ENCODE peak calls at places on chromosomes 5 and 9, in seven cellular contexts. R is KG1; G is AG09319; Z is activated CD4-positive, alpha-beta T cell treated with anti-CD3 and anti-CD28 coated beads, Interleukin-2, amount 10 ng/mL, durations not matched to agents 24 days and 14 days; W is anterior cingulate cortex; U is fibroblast of lung; O is GM12865. A is an unnamed sample.

GRCh38 chr9:128920381-128921058 is at the start of gene PHYHD1:
- DNase-seq in R (no peak), G (no peak), Z (no peak), W (peak), U (peak), O (no peak), A (peak)

GRCh38 chr5:163533229-163533628 is 27.8 kb downstream of the MAT2B start:
- DNase-seq in R (no peak), G (no peak), Z (no peak), W (no peak), U (no peak), O (no peak), A (no peak)

GRCh38 chr5:31757813-31758212 is 118.9 kb downstream of the PDZD2 start:
- DNase-seq in R (no peak), G (no peak), Z (no peak), W (no peak), U (no peak), O (no peak), A (no peak)

GRCh38 chr9:127130661-127131538 is 8.5 kb upstream of the ANGPTL2 start:
- DNase-seq in R (no peak), G (peak), Z (no peak), W (peak), U (peak), O (no peak), A (peak)

GRCh38 chr5:153629027-153629426 is 138.6 kb downstream of the GRIA1 start:
- DNase-seq in R (no peak), G (peak), Z (no peak), W (peak), U (peak), O (no peak), A (no peak)

GRCh38 chr5:79235222-79235577 is 731 bp upstream of the JMY start:
- DNase-seq in R (no peak), G (peak), Z (no peak), W (no peak), U (no peak), O (peak), A (no peak)

GRCh38 chr9:125295642-125296041 is 34.0 kb downstream of the GAPVD1 start:
- DNase-seq in R (no peak), G (no peak), Z (no peak), W (no peak), U (no peak), O (no peak), A (no peak)

GRCh38 chr5:73115399-73116051 is 4.8 kb upstream of the TMEM171 start:
- DNase-seq in R (no peak), G (peak), Z (no peak), W (no peak), U (peak), O (no peak), A (no peak)

GRCh38 chr5:68240196-68240595 is 24.6 kb downstream of the PIK3R1 start:
- DNase-seq in R (peak), G (no peak), Z (no peak), W (no peak), U (no peak), O (peak), A (no peak)

GRCh38 chr5:161042862-161043261 is 190.9 kb upstream of the ATP10B start:
- DNase-seq in R (no peak), G (no peak), Z (no peak), W (no peak), U (no peak), O (no peak), A (no peak)

GRCh38 chr5:139390639-139391569 is 1.2 kb upstream of the MZB1 start:
- DNase-seq in R (no peak), G (no peak), Z (no peak), W (no peak), U (no peak), O (peak), A (no peak)

GRCh38 chr5:143139585-143139984 is 263.9 kb downstream of the NR3C1 start:
- DNase-seq in R (no peak), G (no peak), Z (no peak), W (no peak), U (no peak), O (no peak), A (no peak)

GRCh38 chr5:172664018-172664417 is 23.0 kb downstream of the NEURL1B start:
- DNase-seq in R (no peak), G (no peak), Z (no peak), W (no peak), U (no peak), O (no peak), A (no peak)

GRCh38 chr9:134437417-134438203 is 111.4 kb downstream of the RXRA start:
- DNase-seq in R (no peak), G (no peak), Z (no peak), W (no peak), U (no peak), O (no peak), A (no peak)

A was measured in dorsolateral prefrontal cortex.